ENCODE peak calls at places on chromosome 14, in ten cellular contexts. T is activated T-cell treated with anti-CD3 and anti-CD28 coated beads for 24 hours; B is tibial artery; O is NCI-H1105 treated with DMSO at 0.1 percent for 48 hours; J is endothelial cell of umbilical vein; P is NCI-H1417; U is activated T-helper 1 cell treated with anti-CD3 and anti-CD28 coated beads, Interleukin-2, amount 50 U/mL, for 16 hours; N is NCI-H187 treated with DMSO at 0.1 percent for 48 hours; I is H54; M is caudate nucleus. H is an unnamed sample.

GRCh38 chr14:97459180-97459579 is 662.0 kb downstream of the VRK1 start:
- DNase-seq in P (no peak), O (peak; percentile 89), T (no peak), M (no peak), U (no peak), J (no peak), B (no peak), N (no peak), I (no peak), H (no peak)

GRCh38 chr14:96162741-96163140 is 41.9 kb upstream of the BDKRB2 start:
- DNase-seq in I (no peak), O (no peak), J (no peak), N (no peak), U (no peak), B (no peak), M (no peak), P (no peak), T (no peak), H (no peak)

GRCh38 chr14:102822311-102822863 is 45.1 kb downstream of the TRAF3 start:
- DNase-seq in T (peak; percentile 36), U (no peak), P (no peak), N (no peak), O (no peak), I (no peak), M (no peak), B (no peak), J (peak; percentile 15), H (no peak)

GRCh38 chr14:77276295-77276935 is 5.4 kb upstream of the NGB start:
- DNase-seq in O (no peak), T (no peak), B (no peak), P (no peak), J (no peak), M (no peak), U (no peak), I (no peak), N (no peak), H (no peak)

GRCh38 chr14:87615050-87615449 is 377.9 kb downstream of the GALC start:
- DNase-seq in B (no peak), T (no peak), P (no peak), U (no peak), J (no peak), I (no peak), N (no peak), O (no peak), M (no peak), H (no peak)

GRCh38 chr14:31930493-31931225 is 146.4 kb upstream of the ARHGAP5 start:
- DNase-seq in U (no peak), N (no peak), T (no peak), O (no peak), B (no peak), J (no peak), P (no peak), I (no peak), M (no peak), H (no peak)

GRCh38 chr14:101584049-101584859 is 23.0 kb downstream of the DIO3 start:
- DNase-seq in T (no peak), J (no peak), N (no peak), P (no peak), O (no peak), I (no peak), B (peak; percentile 70), U (no peak), M (no peak), H (no peak)

GRCh38 chr14:103581954-103582703 is 19.4 kb downstream of the COA8 start:
- DNase-seq in M (no peak), T (no peak), B (no peak), N (no peak), U (no peak), I (no peak), J (no peak), P (no peak), O (no peak), H (no peak)

GRCh38 chr14:54730156-54730961 is 163.4 kb downstream of the SAMD4A start:
- DNase-seq in M (no peak), O (no peak), J (no peak), U (no peak), T (peak; percentile 37), N (no peak), P (no peak), B (no peak), I (no peak), H (no peak)

GRCh38 chr14:35549551-35549950 is 15.6 kb downstream of the INSM2 start:
- DNase-seq in T (no peak), U (no peak), B (no peak), M (no peak), N (no peak), I (no peak), O (no peak), J (no peak), P (no peak), H (no peak)

GRCh38 chr14:101593411-101594181 is 32.3 kb downstream of the DIO3 start:
- DNase-seq in N (no peak), B (no peak), P (no peak), M (no peak), J (no peak), T (no peak), I (no peak), U (no peak), O (no peak), H (no peak)

GRCh38 chr14:72608391-72609204 is 285.3 kb downstream of the DPF3 start:
- DNase-seq in O (no peak), U (no peak), B (no peak), M (no peak), T (no peak), N (no peak), I (peak; percentile 97), P (no peak), J (peak; percentile 64), H (no peak)

GRCh38 chr14:67705211-67705610 is 3.5 kb downstream of the RDH12 start:
- DNase-seq in J (no peak), I (no peak), M (no peak), O (no peak), B (no peak), U (no peak), T (no peak), N (no peak), P (no peak), H (no peak)

GRCh38 chr14:94334837-94335236 is 11.7 kb upstream of the SERPINA6 start:
- DNase-seq in U (no peak), O (no peak), T (no peak), I (no peak), B (no peak), J (no peak), P (no peak), N (no peak), M (no peak), H (no peak)

GRCh38 chr14:83777516-83777915 is 1752.4 kb upstream of the FLRT2 start:
- DNase-seq in O (no peak), P (no peak), J (peak; percentile 1), M (no peak), N (no peak), T (no peak), I (no peak), U (no peak), B (no peak), H (no peak)

GRCh38 chr14:22900088-22900799 is 17.2 kb downstream of the REM2 start:
- DNase-seq in P (peak; percentile 27), O (peak; percentile 43), U (no peak), N (no peak), T (no peak), J (peak; percentile 70), B (peak; percentile 51), I (no peak), M (no peak), H (no peak)

GRCh38 chr14:101476931-101477553 is 84.3 kb upstream of the DIO3 start:
- DNase-seq in U (no peak), I (peak; percentile 40), T (no peak), B (peak; percentile 60), P (peak; percentile 28), J (no peak), N (peak; percentile 90), M (no peak), O (peak; percentile 9), H (no peak)

GRCh38 chr14:75689012-75689411 is 28.0 kb downstream of the TTLL5 start:
- DNase-seq in J (no peak), T (no peak), O (no peak), N (no peak), B (no peak), M (no peak), U (no peak), P (no peak), I (no peak), H (no peak)

GRCh38 chr14:99524804-99525698 is 43.8 kb downstream of the CCNK start:
- DNase-seq in U (no peak), B (no peak), P (peak; percentile 42), J (peak; percentile 24), N (no peak), T (no peak), I (peak; percentile 77), M (no peak), O (no peak), H (no peak)

GRCh38 chr14:22887990-22888378 is 5.0 kb downstream of the REM2 start:
- DNase-seq in P (no peak), I (no peak), O (no peak), J (no peak), U (no peak), B (peak; percentile 53), M (peak; percentile 73), T (peak; percentile 35), N (no peak), H (no peak)

GRCh38 chr14:39442293-39442692 is 10.1 kb upstream of the FBXO33 start:
- DNase-seq in U (no peak), O (no peak), I (no peak), P (no peak), M (no peak), J (no peak), T (no peak), B (no peak), N (no peak), H (no peak)

GRCh38 chr14:104266643-104267575 is 128.5 kb downstream of the KIF26A start:
- DNase-seq in T (no peak), O (no peak), I (no peak), J (no peak), U (no peak), P (no peak), B (peak; percentile 32), M (no peak), N (no peak), H (no peak)